ENCODE peak calls at places on chromosomes 11 and 22, in seven cellular contexts. L is sigmoid colon, F is neuronal stem cell, P is neural progenitor cell, M is mucosa of descending colon, E is choroid plexus epithelial cell, W is BE2C. T is an unnamed sample.

GRCh38 chr22:38941488-38941987 is 15.9 kb upstream of the APOBEC3A start:
- DNase-seq in M (peak; percentile 48), W (no peak), P (peak; percentile 0), L (no peak), E (no peak), F (no peak), T (peak; percentile 80)

GRCh38 chr11:130052556-130052955 is 17.1 kb upstream of the APLP2 start:
- DNase-seq in P (no peak), M (no peak), W (no peak), F (no peak), L (no peak), E (no peak), T (no peak)

GRCh38 chr22:19232620-19233019 is 54.1 kb upstream of the SLC25A1 start:
- DNase-seq in W (no peak), E (peak; percentile 12), F (no peak), M (no peak), P (no peak), L (no peak), T (no peak)

GRCh38 chr22:39220897-39221850 is 23.6 kb downstream of the PDGFB start:
- DNase-seq in L (peak; percentile 32), M (peak; percentile 2), E (no peak), P (no peak), F (no peak), W (no peak), T (peak; percentile 36)

GRCh38 chr11:112697371-112697770 is 263.8 kb upstream of the NCAM1 start:
- DNase-seq in E (no peak), F (peak; percentile 33), P (peak; percentile 74), L (no peak), M (no peak), W (no peak), T (no peak)

GRCh38 chr11:20158597-20159257 is 1.5 kb downstream of the DBX1 start:
- DNase-seq in F (peak; percentile 88), M (no peak), E (peak; percentile 73), P (peak; percentile 95), W (no peak), L (peak; percentile 61), T (no peak)

GRCh38 chr11:45178890-45179663 is 32.6 kb downstream of the PRDM11 start:
- DNase-seq in F (no peak), M (no peak), L (no peak), P (no peak), W (no peak), E (peak; percentile 71), T (no peak)

GRCh38 chr22:27630754-27631153 is 170.8 kb downstream of the MN1 start:
- DNase-seq in P (peak; percentile 73), L (no peak), E (no peak), W (no peak), M (no peak), F (no peak), T (no peak)

GRCh38 chr11:65488273-65489058 is 10.4 kb upstream of the MALAT1 start:
- DNase-seq in P (no peak), M (peak; percentile 79), L (peak; percentile 88), W (no peak), F (no peak), E (peak; percentile 85), T (peak; percentile 68)

GRCh38 chr11:85137597-85137996 is 489.5 kb downstream of the DLG2 start:
- DNase-seq in W (no peak), L (no peak), M (no peak), P (no peak), E (no peak), F (no peak), T (no peak)

GRCh38 chr22:34620832-34621231 is 445.1 kb upstream of the ISX start:
- DNase-seq in M (no peak), P (no peak), L (no peak), E (no peak), W (no peak), F (no peak), T (no peak)

GRCh38 chr11:4551346-4551979 is 6.5 kb downstream of the OR52M1 start:
- DNase-seq in P (peak; percentile 10), E (peak; percentile 13), M (no peak), F (no peak), W (no peak), L (no peak), T (no peak)

GRCh38 chr11:66012946-66013761 is 1.3 kb downstream of the CST6 start:
- DNase-seq in P (no peak), E (no peak), L (no peak), F (no peak), W (no peak), M (peak; percentile 43), T (no peak)

GRCh38 chr11:62850911-62851806 is 11.8 kb upstream of the WDR74 start:
- DNase-seq in L (no peak), E (no peak), F (no peak), W (peak; percentile 27), P (peak; percentile 45), M (no peak), T (no peak)

GRCh38 chr11:6640985-6641701 is 14.5 kb downstream of the DCHS1 start:
- DNase-seq in F (no peak), L (no peak), W (no peak), M (no peak), P (no peak), E (no peak), T (no peak)

GRCh38 chr11:27754035-27755017 is 54.1 kb upstream of the BDNF start:
- DNase-seq in F (no peak), M (no peak), L (no peak), E (peak; percentile 80), W (no peak), P (no peak), T (no peak)

GRCh38 chr22:31104869-31105268 is 2.5 kb downstream of the SELENOM start:
- DNase-seq in P (peak; percentile 90), L (peak; percentile 83), W (no peak), F (peak; percentile 63), M (peak; percentile 55), E (no peak), T (no peak)
- H3K4me3 ChIP-seq in P (no peak overlapping the region), L (peak overlapping the region; percentile 73), W (no peak overlapping the region), F (no peak overlapping the region), M (no peak overlapping the region), E (no peak overlapping the region), T (no peak overlapping the region)

GRCh38 chr22:42430486-42431125 is 1.6 kb downstream of the NFAM1 start:
- DNase-seq in F (no peak), L (no peak), W (no peak), E (no peak), M (no peak), P (no peak), T (no peak)
- H3K4me3 ChIP-seq in F (no peak overlapping the region), L (no peak overlapping the region), W (no peak overlapping the region), E (no peak overlapping the region), M (no peak overlapping the region), P (no peak overlapping the region), T (peak overlapping the region; percentile 29)

GRCh38 chr11:86244522-86245368 is at the start of gene EED:
- DNase-seq in L (peak; percentile 97), P (peak; percentile 98), E (peak; percentile 97), W (peak; percentile 98), F (peak; percentile 93), M (peak; percentile 98), T (peak; percentile 98)

GRCh38 chr11:86247608-86248007 is 3.1 kb downstream of the EED start:
- DNase-seq in P (no peak), M (no peak), F (no peak), L (no peak), W (no peak), E (no peak), T (no peak)

GRCh38 chr11:86245369-86246292 is 1.1 kb downstream of the EED start:
- DNase-seq in E (peak; percentile 13), W (peak; percentile 14), M (no peak), L (no peak), F (peak; percentile 17), P (peak; percentile 48), T (no peak)

GRCh38 chr11:86244063-86244521 is 461 bp upstream of the EED start:
- DNase-seq in W (peak; percentile 87), F (no peak), E (peak; percentile 91), P (peak; percentile 94), L (peak; percentile 94), M (peak; percentile 92), T (peak; percentile 92)

DNA sequence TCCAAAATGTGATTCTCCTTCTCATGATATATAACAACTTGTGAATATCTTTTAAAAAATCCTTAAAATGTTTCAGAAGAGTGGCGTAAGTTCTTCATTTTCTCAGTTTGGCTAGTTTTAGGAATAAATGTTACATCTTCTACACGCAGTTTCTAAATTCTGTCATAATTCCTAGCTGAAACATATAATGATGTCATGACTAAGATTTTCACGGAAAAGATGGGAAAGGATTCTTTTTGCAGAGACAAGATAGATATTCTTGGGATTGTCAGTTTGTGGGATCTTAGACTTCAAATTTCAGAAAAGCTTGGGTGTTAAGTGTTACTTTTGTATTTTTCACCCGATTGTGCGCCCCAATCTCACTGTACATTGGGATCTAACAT is 1.7 kb downstream of the EED start:
- DNase-seq in E (no peak), M (no peak), L (no peak), F (no peak), W (no peak), P (no peak), T (no peak)
- H3K4me3 ChIP-seq in E (peak overlapping the region; percentile 81), M (no peak overlapping the region), L (peak overlapping the region; percentile 96), F (peak overlapping the region; percentile 76), W (peak overlapping the region; percentile 91), P (peak overlapping the region; percentile 77), T (peak overlapping the region; percentile 79)

GRCh38 chr11:73343076-73343833 is 32.9 kb upstream of the RELT start:
- DNase-seq in W (peak; percentile 39), P (no peak), F (no peak), M (no peak), L (no peak), E (no peak), T (no peak)
- H3K4me3 ChIP-seq in W (peak overlapping the region; percentile 58), P (peak overlapping the region; percentile 55), F (no peak overlapping the region), M (no peak overlapping the region), L (peak overlapping the region; percentile 44), E (peak overlapping the region; percentile 17), T (peak overlapping the region; percentile 19)

GRCh38 chr11:1547467-1548098 is 24.5 kb downstream of the DUSP8 start:
- DNase-seq in W (no peak), L (no peak), E (no peak), F (no peak), P (no peak), M (no peak), T (no peak)
- H3K4me3 ChIP-seq in W (no peak overlapping the region), L (peak overlapping the region; percentile 39), E (no peak overlapping the region), F (no peak overlapping the region), P (peak overlapping the region; percentile 56), M (no peak overlapping the region), T (peak overlapping the region; percentile 46)